ENCODE peak calls at places on chromosome 5, in ten cellular contexts. One of them, this sample, is unnamed.

GRCh38 chr5:64384761-64385160 is 121.1 kb upstream of the RGS7BP start:
- DNase-seq in GM12865: peak; percentile 52
- DNase-seq in GM10248: peak; percentile 9
- DNase-seq in endothelial cell: peak; percentile 45
- DNase-seq in prostate gland: no peak
- DNase-seq in CD4-positive, alpha-beta T cell: no peak
- DNase-seq in IMR-90: no peak
- DNase-seq in bronchial epithelial cell: peak; percentile 48
- DNase-seq in tibial artery: no peak
- DNase-seq in HFF-Myc: no peak
- DNase-seq in this sample: peak; percentile 12

GRCh38 chr5:168295574-168296201 is 4.2 kb downstream of the WWC1 start:
- DNase-seq in GM12865: no peak
- DNase-seq in GM10248: no peak
- DNase-seq in endothelial cell: peak; percentile 62
- DNase-seq in prostate gland: peak; percentile 67
- DNase-seq in CD4-positive, alpha-beta T cell: no peak
- DNase-seq in IMR-90: peak; percentile 82
- DNase-seq in bronchial epithelial cell: peak; percentile 63
- DNase-seq in tibial artery: no peak
- DNase-seq in HFF-Myc: no peak
- DNase-seq in this sample: no peak

GRCh38 chr5:172697123-172698121 is 56.4 kb downstream of the NEURL1B start:
- DNase-seq in GM12865: peak; percentile 89
- DNase-seq in GM10248: peak; percentile 90
- DNase-seq in endothelial cell: peak; percentile 90
- DNase-seq in prostate gland: peak; percentile 86
- DNase-seq in CD4-positive, alpha-beta T cell: peak; percentile 80
- DNase-seq in IMR-90: peak; percentile 78
- DNase-seq in bronchial epithelial cell: peak; percentile 64
- DNase-seq in tibial artery: peak; percentile 89
- DNase-seq in HFF-Myc: peak; percentile 71
- DNase-seq in this sample: peak; percentile 91

GRCh38 chr5:80374188-80374587 is 33.7 kb upstream of the ZFYVE16 start:
- DNase-seq in GM12865: no peak
- DNase-seq in GM10248: no peak
- DNase-seq in endothelial cell: no peak
- DNase-seq in prostate gland: no peak
- DNase-seq in CD4-positive, alpha-beta T cell: no peak
- DNase-seq in IMR-90: no peak
- DNase-seq in bronchial epithelial cell: no peak
- DNase-seq in tibial artery: no peak
- DNase-seq in HFF-Myc: no peak
- DNase-seq in this sample: no peak

GRCh38 chr5:169411016-169411788 is 110.3 kb upstream of the SLIT3 start:
- DNase-seq in GM12865: no peak
- DNase-seq in GM10248: no peak
- DNase-seq in endothelial cell: no peak
- DNase-seq in prostate gland: no peak
- DNase-seq in CD4-positive, alpha-beta T cell: no peak
- DNase-seq in IMR-90: no peak
- DNase-seq in bronchial epithelial cell: no peak
- DNase-seq in tibial artery: no peak
- DNase-seq in HFF-Myc: no peak
- DNase-seq in this sample: no peak

GRCh38 chr5:137310051-137310730 is 188.9 kb downstream of the SPOCK1 start:
- DNase-seq in GM12865: no peak
- DNase-seq in GM10248: no peak
- DNase-seq in endothelial cell: no peak
- DNase-seq in prostate gland: no peak
- DNase-seq in CD4-positive, alpha-beta T cell: no peak
- DNase-seq in IMR-90: peak; percentile 93
- DNase-seq in bronchial epithelial cell: peak; percentile 95
- DNase-seq in tibial artery: no peak
- DNase-seq in HFF-Myc: peak; percentile 67
- DNase-seq in this sample: no peak

GRCh38 chr5:40437452-40437861 is 242.3 kb upstream of the PTGER4 start:
- DNase-seq in GM12865: peak; percentile 10
- DNase-seq in GM10248: peak; percentile 47
- DNase-seq in endothelial cell: no peak
- DNase-seq in prostate gland: no peak
- DNase-seq in CD4-positive, alpha-beta T cell: no peak
- DNase-seq in IMR-90: peak; percentile 87
- DNase-seq in bronchial epithelial cell: peak; percentile 92
- DNase-seq in tibial artery: no peak
- DNase-seq in HFF-Myc: no peak
- DNase-seq in this sample: peak; percentile 43

GRCh38 chr5:76145945-76146344 is 62.8 kb downstream of the SV2C start:
- DNase-seq in GM12865: peak; percentile 68
- DNase-seq in GM10248: peak; percentile 18
- DNase-seq in endothelial cell: peak; percentile 7
- DNase-seq in prostate gland: no peak
- DNase-seq in CD4-positive, alpha-beta T cell: no peak
- DNase-seq in IMR-90: peak; percentile 1
- DNase-seq in bronchial epithelial cell: peak; percentile 26
- DNase-seq in tibial artery: no peak
- DNase-seq in HFF-Myc: no peak
- DNase-seq in this sample: peak; percentile 21

GRCh38 chr5:33310471-33310870 is 130.3 kb upstream of the TARS1 start:
- DNase-seq in GM12865: no peak
- DNase-seq in GM10248: no peak
- DNase-seq in endothelial cell: no peak
- DNase-seq in prostate gland: no peak
- DNase-seq in CD4-positive, alpha-beta T cell: no peak
- DNase-seq in IMR-90: peak; percentile 95
- DNase-seq in bronchial epithelial cell: peak; percentile 96
- DNase-seq in tibial artery: no peak
- DNase-seq in HFF-Myc: no peak
- DNase-seq in this sample: no peak

GRCh38 chr5:27612161-27612560 is 573.8 kb upstream of the CDH9 start:
- DNase-seq in GM12865: no peak
- DNase-seq in GM10248: no peak
- DNase-seq in endothelial cell: no peak
- DNase-seq in prostate gland: no peak
- DNase-seq in CD4-positive, alpha-beta T cell: no peak
- DNase-seq in IMR-90: no peak
- DNase-seq in bronchial epithelial cell: peak; percentile 0
- DNase-seq in tibial artery: no peak
- DNase-seq in HFF-Myc: no peak
- DNase-seq in this sample: no peak

GRCh38 chr5:59351076-59351794 is 542.3 kb downstream of the PDE4D start:
- DNase-seq in GM12865: no peak
- DNase-seq in GM10248: no peak
- DNase-seq in endothelial cell: no peak
- DNase-seq in prostate gland: no peak
- DNase-seq in CD4-positive, alpha-beta T cell: no peak
- DNase-seq in IMR-90: peak; percentile 29
- DNase-seq in bronchial epithelial cell: no peak
- DNase-seq in tibial artery: no peak
- DNase-seq in HFF-Myc: peak; percentile 38
- DNase-seq in this sample: no peak

GRCh38 chr5:79133121-79133656 is 21.6 kb downstream of the BHMT start:
- DNase-seq in GM12865: peak; percentile 49
- DNase-seq in GM10248: peak; percentile 31
- DNase-seq in endothelial cell: no peak
- DNase-seq in prostate gland: no peak
- DNase-seq in CD4-positive, alpha-beta T cell: no peak
- DNase-seq in IMR-90: peak; percentile 61
- DNase-seq in bronchial epithelial cell: peak; percentile 61
- DNase-seq in tibial artery: no peak
- DNase-seq in HFF-Myc: peak; percentile 31
- DNase-seq in this sample: peak; percentile 32

GRCh38 chr5:76177974-76178373 is 94.8 kb downstream of the SV2C start:
- DNase-seq in GM12865: peak; percentile 29
- DNase-seq in GM10248: no peak
- DNase-seq in endothelial cell: no peak
- DNase-seq in prostate gland: no peak
- DNase-seq in CD4-positive, alpha-beta T cell: no peak
- DNase-seq in IMR-90: no peak
- DNase-seq in bronchial epithelial cell: no peak
- DNase-seq in tibial artery: no peak
- DNase-seq in HFF-Myc: no peak
- DNase-seq in this sample: no peak

GRCh38 chr5:56637321-56637920 is 177.9 kb upstream of the MAP3K1 start:
- DNase-seq in GM12865: no peak
- DNase-seq in GM10248: no peak
- DNase-seq in endothelial cell: no peak
- DNase-seq in prostate gland: no peak
- DNase-seq in CD4-positive, alpha-beta T cell: no peak
- DNase-seq in IMR-90: peak; percentile 52
- DNase-seq in bronchial epithelial cell: no peak
- DNase-seq in tibial artery: no peak
- DNase-seq in HFF-Myc: no peak
- DNase-seq in this sample: no peak

GRCh38 chr5:133273661-133274596 is 222.1 kb downstream of the HSPA4 start:
- DNase-seq in GM12865: no peak
- DNase-seq in GM10248: no peak
- DNase-seq in endothelial cell: no peak
- DNase-seq in prostate gland: no peak
- DNase-seq in CD4-positive, alpha-beta T cell: no peak
- DNase-seq in IMR-90: peak; percentile 42
- DNase-seq in bronchial epithelial cell: peak; percentile 38
- DNase-seq in tibial artery: no peak
- DNase-seq in HFF-Myc: peak; percentile 47
- DNase-seq in this sample: no peak

GRCh38 chr5:180296778-180297177 is 4.9 kb upstream of the MAPK9 start:
- DNase-seq in GM12865: peak; percentile 23
- DNase-seq in GM10248: no peak
- DNase-seq in endothelial cell: no peak
- DNase-seq in prostate gland: no peak
- DNase-seq in CD4-positive, alpha-beta T cell: no peak
- DNase-seq in IMR-90: peak; percentile 13
- DNase-seq in bronchial epithelial cell: no peak
- DNase-seq in tibial artery: no peak
- DNase-seq in HFF-Myc: no peak
- DNase-seq in this sample: no peak

GRCh38 chr5:136374003-136374402 is 8.7 kb upstream of the TRPC7 start:
- DNase-seq in GM12865: peak; percentile 42
- DNase-seq in GM10248: no peak
- DNase-seq in endothelial cell: peak; percentile 12
- DNase-seq in prostate gland: no peak
- DNase-seq in CD4-positive, alpha-beta T cell: no peak
- DNase-seq in IMR-90: peak; percentile 12
- DNase-seq in bronchial epithelial cell: peak; percentile 88
- DNase-seq in tibial artery: no peak
- DNase-seq in HFF-Myc: peak; percentile 20
- DNase-seq in this sample: no peak

GRCh38 chr5:124747770-124748686 is 1.6 kb upstream of the ZNF608 start:
- DNase-seq in GM12865: peak; percentile 81
- DNase-seq in GM10248: peak; percentile 44
- DNase-seq in endothelial cell: no peak
- DNase-seq in prostate gland: no peak
- DNase-seq in CD4-positive, alpha-beta T cell: no peak
- DNase-seq in IMR-90: peak; percentile 44
- DNase-seq in bronchial epithelial cell: peak; percentile 14
- DNase-seq in tibial artery: no peak
- DNase-seq in HFF-Myc: no peak
- DNase-seq in this sample: no peak

GRCh38 chr5:161105563-161105962 is 253.6 kb upstream of the ATP10B start:
- DNase-seq in GM12865: no peak
- DNase-seq in GM10248: no peak
- DNase-seq in endothelial cell: no peak
- DNase-seq in prostate gland: no peak
- DNase-seq in CD4-positive, alpha-beta T cell: no peak
- DNase-seq in IMR-90: no peak
- DNase-seq in bronchial epithelial cell: no peak
- DNase-seq in tibial artery: peak; percentile 27
- DNase-seq in HFF-Myc: no peak
- DNase-seq in this sample: no peak

GRCh38 chr5:61330879-61331406 is 1.1 kb upstream of the ZSWIM6 start:
- DNase-seq in GM12865: peak; percentile 83
- DNase-seq in GM10248: peak; percentile 46
- DNase-seq in endothelial cell: peak; percentile 78
- DNase-seq in prostate gland: peak; percentile 81
- DNase-seq in CD4-positive, alpha-beta T cell: peak; percentile 73
- DNase-seq in IMR-90: peak; percentile 78
- DNase-seq in bronchial epithelial cell: peak; percentile 64
- DNase-seq in tibial artery: peak; percentile 63
- DNase-seq in HFF-Myc: no peak
- DNase-seq in this sample: peak; percentile 51
- TF ChIP-seq CTCF in GM12865: peak; percentile 32
- TF ChIP-seq CTCF in GM10248: peak; percentile 50
- TF ChIP-seq CTCF in endothelial cell: peak; percentile 42
- TF ChIP-seq CTCF in prostate gland: peak; percentile 52
- TF ChIP-seq CTCF in CD4-positive, alpha-beta T cell: no peak
- TF ChIP-seq CTCF in IMR-90: peak; percentile 59
- TF ChIP-seq CTCF in bronchial epithelial cell: peak; percentile 79
- TF ChIP-seq CTCF in tibial artery: peak; percentile 46
- TF ChIP-seq CTCF in HFF-Myc: peak; percentile 35
- TF ChIP-seq CTCF in this sample: peak; percentile 38

DNA sequence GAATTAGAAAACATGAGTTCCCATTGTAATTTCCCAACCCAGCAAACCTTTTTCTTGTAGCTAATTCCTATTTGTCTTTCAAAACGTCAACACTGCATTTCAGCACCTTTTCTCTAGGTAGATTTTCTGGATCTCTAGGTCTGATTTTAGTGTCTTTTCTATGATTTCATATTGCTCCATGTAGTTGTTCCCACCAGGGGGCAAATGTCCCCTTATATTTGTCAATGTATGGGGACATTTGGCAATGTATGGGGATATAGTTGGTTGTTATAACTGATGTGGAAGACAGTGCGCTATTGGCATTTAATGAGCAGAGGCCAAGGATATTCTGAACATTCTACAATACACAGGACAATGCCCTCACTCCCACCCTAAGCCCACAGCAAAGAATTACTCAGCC is 273.9 kb upstream of the ADRA1B start:
- DNase-seq in GM12865: no peak
- DNase-seq in GM10248: no peak
- DNase-seq in endothelial cell: no peak
- DNase-seq in prostate gland: no peak
- DNase-seq in CD4-positive, alpha-beta T cell: no peak
- DNase-seq in IMR-90: no peak
- DNase-seq in bronchial epithelial cell: no peak
- DNase-seq in tibial artery: no peak
- DNase-seq in HFF-Myc: no peak
- DNase-seq in this sample: no peak
- TF ChIP-seq CTCF in GM12865: no peak
- TF ChIP-seq CTCF in GM10248: no peak
- TF ChIP-seq CTCF in endothelial cell: no peak
- TF ChIP-seq CTCF in prostate gland: no peak
- TF ChIP-seq CTCF in CD4-positive, alpha-beta T cell: no peak
- TF ChIP-seq CTCF in IMR-90: peak; percentile 14
- TF ChIP-seq CTCF in bronchial epithelial cell: no peak
- TF ChIP-seq CTCF in tibial artery: no peak
- TF ChIP-seq CTCF in HFF-Myc: no peak
- TF ChIP-seq CTCF in this sample: no peak

GRCh38 chr5:77218263-77218662 is 7.8 kb downstream of the PDE8B start:
- DNase-seq in GM12865: no peak
- DNase-seq in GM10248: no peak
- DNase-seq in endothelial cell: no peak
- DNase-seq in prostate gland: no peak
- DNase-seq in CD4-positive, alpha-beta T cell: no peak
- DNase-seq in IMR-90: no peak
- DNase-seq in bronchial epithelial cell: no peak
- DNase-seq in tibial artery: no peak
- DNase-seq in HFF-Myc: no peak
- DNase-seq in this sample: no peak
- TF ChIP-seq CTCF in GM12865: peak; percentile 23
- TF ChIP-seq CTCF in GM10248: no peak
- TF ChIP-seq CTCF in endothelial cell: no peak
- TF ChIP-seq CTCF in prostate gland: no peak
- TF ChIP-seq CTCF in CD4-positive, alpha-beta T cell: no peak
- TF ChIP-seq CTCF in IMR-90: no peak
- TF ChIP-seq CTCF in bronchial epithelial cell: peak; percentile 18
- TF ChIP-seq CTCF in tibial artery: no peak
- TF ChIP-seq CTCF in HFF-Myc: peak; percentile 13
- TF ChIP-seq CTCF in this sample: no peak

GRCh38 chr5:177601577-177602457 is 1.9 kb downstream of the B4GALT7 start:
- DNase-seq in GM12865: no peak
- DNase-seq in GM10248: no peak
- DNase-seq in endothelial cell: no peak
- DNase-seq in prostate gland: no peak
- DNase-seq in CD4-positive, alpha-beta T cell: no peak
- DNase-seq in IMR-90: no peak
- DNase-seq in bronchial epithelial cell: no peak
- DNase-seq in tibial artery: no peak
- DNase-seq in HFF-Myc: no peak
- DNase-seq in this sample: no peak
- TF ChIP-seq CTCF in GM12865: no peak
- TF ChIP-seq CTCF in GM10248: no peak
- TF ChIP-seq CTCF in endothelial cell: no peak
- TF ChIP-seq CTCF in prostate gland: no peak
- TF ChIP-seq CTCF in CD4-positive, alpha-beta T cell: no peak
- TF ChIP-seq CTCF in IMR-90: no peak
- TF ChIP-seq CTCF in bronchial epithelial cell: no peak
- TF ChIP-seq CTCF in tibial artery: no peak
- TF ChIP-seq CTCF in HFF-Myc: no peak
- TF ChIP-seq CTCF in this sample: no peak

This sample was measured in GM13976.